ENCODE peak calls at places on chromosomes 11 and 22, in four cellular contexts. One of them, this sample, is unnamed.
A peak's percentile ranks its signal among the peaks of the same experiment; 100 is the strongest.

GRCh38 chr22:49097171-49097925 is 730.3 kb downstream of the BRD1 start:
- DNase-seq in C1 segment of cervical spinal cord: no peak
- DNase-seq in amygdala: no peak
- DNase-seq in activated CD8-positive, alpha-beta memory T cell treated with anti-CD3 and anti-CD28 coated beads for 4 hours: no peak
- DNase-seq in this sample: no peak

GRCh38 chr22:30290318-30290678 is 993 bp upstream of the CASTOR1 start:
- DNase-seq in C1 segment of cervical spinal cord: no peak
- DNase-seq in amygdala: no peak
- DNase-seq in activated CD8-positive, alpha-beta memory T cell treated with anti-CD3 and anti-CD28 coated beads for 4 hours: no peak
- DNase-seq in this sample: no peak

GRCh38 chr11:62602141-62603071 is 741 bp upstream of the MTA2 start:
- DNase-seq in C1 segment of cervical spinal cord: no peak
- DNase-seq in amygdala: peak; percentile 71
- DNase-seq in activated CD8-positive, alpha-beta memory T cell treated with anti-CD3 and anti-CD28 coated beads for 4 hours: no peak
- DNase-seq in this sample: no peak

GRCh38 chr11:57240007-57240406 is 3.0 kb upstream of the APLNR start:
- DNase-seq in C1 segment of cervical spinal cord: no peak
- DNase-seq in amygdala: no peak
- DNase-seq in activated CD8-positive, alpha-beta memory T cell treated with anti-CD3 and anti-CD28 coated beads for 4 hours: no peak
- DNase-seq in this sample: no peak

GRCh38 chr22:26395926-26396325 is 33.1 kb upstream of the ASPHD2 start:
- DNase-seq in C1 segment of cervical spinal cord: no peak
- DNase-seq in amygdala: no peak
- DNase-seq in activated CD8-positive, alpha-beta memory T cell treated with anti-CD3 and anti-CD28 coated beads for 4 hours: no peak
- DNase-seq in this sample: no peak

GRCh38 chr11:108092134-108092533 is 29.2 kb upstream of the ACAT1 start:
- DNase-seq in C1 segment of cervical spinal cord: no peak
- DNase-seq in amygdala: no peak
- DNase-seq in activated CD8-positive, alpha-beta memory T cell treated with anti-CD3 and anti-CD28 coated beads for 4 hours: no peak
- DNase-seq in this sample: no peak

GRCh38 chr22:20154602-20155183 is 3.8 kb upstream of the CCDC188 start:
- DNase-seq in C1 segment of cervical spinal cord: no peak
- DNase-seq in amygdala: no peak
- DNase-seq in activated CD8-positive, alpha-beta memory T cell treated with anti-CD3 and anti-CD28 coated beads for 4 hours: no peak
- DNase-seq in this sample: no peak

GRCh38 chr22:31681625-31682345 is 19.8 kb upstream of the PISD start:
- DNase-seq in C1 segment of cervical spinal cord: no peak
- DNase-seq in amygdala: no peak
- DNase-seq in activated CD8-positive, alpha-beta memory T cell treated with anti-CD3 and anti-CD28 coated beads for 4 hours: no peak
- DNase-seq in this sample: no peak

GRCh38 chr11:135075740-135076139 is 663.7 kb upstream of the B3GAT1 start:
- DNase-seq in C1 segment of cervical spinal cord: no peak
- DNase-seq in amygdala: no peak
- DNase-seq in activated CD8-positive, alpha-beta memory T cell treated with anti-CD3 and anti-CD28 coated beads for 4 hours: peak; percentile 8
- DNase-seq in this sample: peak; percentile 38

GRCh38 chr22:22099194-22099486 is 116.6 kb upstream of the TOP3B start:
- DNase-seq in C1 segment of cervical spinal cord: no peak
- DNase-seq in amygdala: no peak
- DNase-seq in activated CD8-positive, alpha-beta memory T cell treated with anti-CD3 and anti-CD28 coated beads for 4 hours: no peak
- DNase-seq in this sample: no peak

GRCh38 chr11:121722431-121723256 is 269.9 kb upstream of the SORL1-AS1 start:
- DNase-seq in C1 segment of cervical spinal cord: peak; percentile 31
- DNase-seq in amygdala: peak; percentile 94
- DNase-seq in activated CD8-positive, alpha-beta memory T cell treated with anti-CD3 and anti-CD28 coated beads for 4 hours: no peak
- DNase-seq in this sample: no peak

GRCh38 chr11:120511804-120512726 is 517 bp downstream of the GRIK4 start:
- DNase-seq in C1 segment of cervical spinal cord: no peak
- DNase-seq in amygdala: peak; percentile 23
- DNase-seq in activated CD8-positive, alpha-beta memory T cell treated with anti-CD3 and anti-CD28 coated beads for 4 hours: no peak
- DNase-seq in this sample: no peak

GRCh38 chr22:17738386-17739128 is 35.7 kb downstream of the BID start:
- DNase-seq in C1 segment of cervical spinal cord: no peak
- DNase-seq in amygdala: no peak
- DNase-seq in activated CD8-positive, alpha-beta memory T cell treated with anti-CD3 and anti-CD28 coated beads for 4 hours: no peak
- DNase-seq in this sample: no peak

GRCh38 chr11:115159122-115159665 is 345.0 kb downstream of the CADM1 start:
- DNase-seq in C1 segment of cervical spinal cord: no peak
- DNase-seq in amygdala: no peak
- DNase-seq in activated CD8-positive, alpha-beta memory T cell treated with anti-CD3 and anti-CD28 coated beads for 4 hours: no peak
- DNase-seq in this sample: no peak

GRCh38 chr11:94198718-94199117 is 70.1 kb downstream of the PANX1 start:
- DNase-seq in C1 segment of cervical spinal cord: no peak
- DNase-seq in amygdala: no peak
- DNase-seq in activated CD8-positive, alpha-beta memory T cell treated with anti-CD3 and anti-CD28 coated beads for 4 hours: no peak
- DNase-seq in this sample: no peak

GRCh38 chr22:30310881-30311771 is 15.6 kb downstream of the TBC1D10A start:
- DNase-seq in C1 segment of cervical spinal cord: no peak
- DNase-seq in amygdala: peak; percentile 65
- DNase-seq in activated CD8-positive, alpha-beta memory T cell treated with anti-CD3 and anti-CD28 coated beads for 4 hours: no peak
- DNase-seq in this sample: no peak

GRCh38 chr11:45754261-45754709 is 50.7 kb upstream of the SLC35C1 start:
- DNase-seq in C1 segment of cervical spinal cord: no peak
- DNase-seq in amygdala: no peak
- DNase-seq in activated CD8-positive, alpha-beta memory T cell treated with anti-CD3 and anti-CD28 coated beads for 4 hours: no peak
- DNase-seq in this sample: no peak

This sample was measured in immature natural killer cell.